ENCODE peak calls at places on chromosome 10, in four cellular contexts. C is fibroblast of villous mesenchyme, A is adrenal gland, D is mesendoderm. G is an unnamed sample.

GRCh38 chr10:44864042-44864436 is 47.1 kb upstream of the TMEM72 start:
- DNase-seq in C (peak), A (peak), D (peak), G (no peak)

GRCh38 chr10:344582-345200 is 209.4 kb downstream of the ZMYND11 start:
- DNase-seq in C (no peak), A (no peak), D (no peak), G (no peak)

GRCh38 chr10:93991596-93992284 is 2.0 kb upstream of the PLCE1 start:
- DNase-seq in C (peak), A (peak), D (peak), G (peak)

GRCh38 chr10:35784751-35785150 is 142.7 kb upstream of the FZD8 start:
- DNase-seq in C (no peak), A (no peak), D (no peak), G (no peak)

GRCh38 chr10:72272689-72273409 is 875 bp upstream of the DDIT4 start:
- DNase-seq in C (peak), A (peak), D (peak), G (peak)

GRCh38 chr10:101938316-101939272 is 95.0 kb upstream of the KCNIP2 start:
- DNase-seq in C (peak), A (peak), D (peak), G (peak)

GRCh38 chr10:4136121-4136520 is 351.1 kb upstream of the KLF6 start:
- DNase-seq in C (no peak), A (no peak), D (no peak), G (no peak)

GRCh38 chr10:14254368-14254767 is 76.4 kb downstream of the FRMD4A start:
- DNase-seq in C (no peak), A (no peak), D (no peak), G (peak)

GRCh38 chr10:12348870-12349627 is at the start of gene CAMK1D:
- DNase-seq in C (peak), A (peak), D (peak), G (peak)

GRCh38 chr10:86955501-86956194 is 1.8 kb downstream of the MMRN2 start:
- DNase-seq in C (no peak), A (peak), D (peak), G (no peak)

GRCh38 chr10:86216886-86217285 is 149.7 kb downstream of the GRID1 start:
- DNase-seq in C (no peak), A (no peak), D (no peak), G (no peak)

GRCh38 chr10:69123306-69123746 is 652 bp upstream of the VPS26A start:
- DNase-seq in C (peak), A (peak), D (no peak), G (peak)

GRCh38 chr10:4451512-4451911 is 374.5 kb upstream of the AKR1E2 start:
- DNase-seq in C (no peak), A (no peak), D (no peak), G (no peak)

GRCh38 chr10:104029528-104029875 is 56.2 kb downstream of the COL17A1 start:
- DNase-seq in C (no peak), A (no peak), D (no peak), G (peak)

GRCh38 chr10:119177708-119178370 is 773 bp downstream of the PRDX3 start:
- DNase-seq in C (peak), A (no peak), D (no peak), G (no peak)

GRCh38 chr10:35356725-35357092 is 20.4 kb downstream of the CCNY start:
- DNase-seq in C (no peak), A (no peak), D (no peak), G (no peak)

GRCh38 chr10:72875250-72876055 is 18.1 kb upstream of the OIT3 start:
- DNase-seq in C (peak), A (no peak), D (peak), G (peak)

GRCh38 chr10:18303851-18304800 is 163.9 kb downstream of the CACNB2 start:
- DNase-seq in C (no peak), A (no peak), D (no peak), G (no peak)

GRCh38 chr10:42475168-42476098 is 162.9 kb downstream of the ZNF33B start:
- DNase-seq in C (peak), A (no peak), D (no peak), G (peak)

GRCh38 chr10:110337401-110337800 is 32.7 kb upstream of the SMNDC1 start:
- DNase-seq in C (no peak), A (no peak), D (no peak), G (no peak)

GRCh38 chr10:60896033-60896432 is 48.0 kb downstream of the RHOBTB1 start:
- DNase-seq in C (peak), A (no peak), D (no peak), G (peak)

GRCh38 chr10:62861507-62861906 is 45.3 kb upstream of the EGR2 start:
- DNase-seq in C (no peak), A (no peak), D (no peak), G (peak)

GRCh38 chr10:1549591-1550290 is 187.6 kb downstream of the ADARB2 start:
- DNase-seq in C (no peak), A (no peak), D (no peak), G (no peak)

GRCh38 chr10:11705687-11706086 is 36.5 kb upstream of the ECHDC3 start:
- DNase-seq in C (peak), A (no peak), D (no peak), G (peak)

GRCh38 chr10:55627526-55628170 is 733.4 kb downstream of the ZWINT start:
- DNase-seq in C (no peak), A (peak), D (peak), G (no peak)

GRCh38 chr10:112812571-112812970 is 137.5 kb upstream of the TCF7L2 start:
- DNase-seq in C (no peak), A (no peak), D (peak), G (no peak)

GRCh38 chr10:26464632-26465280 is 26.6 kb downstream of the APBB1IP start:
- DNase-seq in C (no peak), A (no peak), D (no peak), G (no peak)

GRCh38 chr10:29345893-29346175 is 57.0 kb downstream of the LYZL1 start:
- DNase-seq in C (no peak), A (no peak), D (no peak), G (no peak)

GRCh38 chr10:103184615-103185014 is 8.5 kb downstream of the NT5C2 start:
- DNase-seq in C (no peak), A (no peak), D (no peak), G (peak)

GRCh38 chr10:76558996-76559888 is 1078.4 kb downstream of the KCNMA1 start:
- DNase-seq in C (peak), A (peak), D (no peak), G (peak)

GRCh38 chr10:77609781-77610272 is 27.8 kb downstream of the KCNMA1 start:
- DNase-seq in C (peak), A (no peak), D (no peak), G (peak)

GRCh38 chr10:77592946-77593636 is 44.5 kb downstream of the KCNMA1 start:
- DNase-seq in C (peak), A (peak), D (no peak), G (peak)